ENCODE peak calls at places on chromosomes 2 and 18, in seven cellular contexts. One of them, this sample, is unnamed.
A peak's percentile ranks its signal among the peaks of the same experiment; 100 is the strongest.

GRCh38 chr18:47754311-47755101 is 176.0 kb downstream of the SMAD2 start:
- DNase-seq in cardiac fibroblast: peak; percentile 14
- DNase-seq in adrenal gland: no peak
- DNase-seq in astrocyte of the spinal cord: no peak
- DNase-seq in foreskin fibroblast: no peak
- DNase-seq in IMR-90: no peak
- DNase-seq in neural progenitor cell: peak; percentile 83
- DNase-seq in this sample: peak; percentile 10

GRCh38 chr2:21251216-21251971 is 127.6 kb downstream of the TDRD15 start:
- DNase-seq in cardiac fibroblast: no peak
- DNase-seq in adrenal gland: no peak
- DNase-seq in astrocyte of the spinal cord: no peak
- DNase-seq in foreskin fibroblast: no peak
- DNase-seq in IMR-90: no peak
- DNase-seq in neural progenitor cell: no peak
- DNase-seq in this sample: no peak

GRCh38 chr2:166419616-166419934 is 43.8 kb upstream of the SCN9A start:
- DNase-seq in cardiac fibroblast: peak; percentile 76
- DNase-seq in adrenal gland: no peak
- DNase-seq in astrocyte of the spinal cord: peak; percentile 72
- DNase-seq in foreskin fibroblast: peak; percentile 73
- DNase-seq in IMR-90: peak; percentile 70
- DNase-seq in neural progenitor cell: peak; percentile 20
- DNase-seq in this sample: peak; percentile 78

GRCh38 chr18:49238433-49239042 is 221.9 kb downstream of the DYM start:
- DNase-seq in cardiac fibroblast: peak; percentile 69
- DNase-seq in adrenal gland: no peak
- DNase-seq in astrocyte of the spinal cord: peak; percentile 48
- DNase-seq in foreskin fibroblast: peak; percentile 60
- DNase-seq in IMR-90: peak; percentile 51
- DNase-seq in neural progenitor cell: peak; percentile 57
- DNase-seq in this sample: peak; percentile 67

GRCh38 chr2:235793163-235793752 is 299.4 kb downstream of the AGAP1 start:
- DNase-seq in cardiac fibroblast: peak; percentile 38
- DNase-seq in adrenal gland: no peak
- DNase-seq in astrocyte of the spinal cord: no peak
- DNase-seq in foreskin fibroblast: peak; percentile 24
- DNase-seq in IMR-90: peak; percentile 24
- DNase-seq in neural progenitor cell: peak; percentile 42
- DNase-seq in this sample: peak; percentile 13

GRCh38 chr2:34936089-34936488 is 1337.0 kb upstream of the FAM98A start:
- DNase-seq in cardiac fibroblast: no peak
- DNase-seq in adrenal gland: no peak
- DNase-seq in astrocyte of the spinal cord: no peak
- DNase-seq in foreskin fibroblast: no peak
- DNase-seq in IMR-90: no peak
- DNase-seq in neural progenitor cell: no peak
- DNase-seq in this sample: no peak

GRCh38 chr2:128347701-128348504 is 29.2 kb upstream of the HS6ST1 start:
- DNase-seq in cardiac fibroblast: peak; percentile 49
- DNase-seq in adrenal gland: peak; percentile 91
- DNase-seq in astrocyte of the spinal cord: peak; percentile 61
- DNase-seq in foreskin fibroblast: peak; percentile 70
- DNase-seq in IMR-90: peak; percentile 23
- DNase-seq in neural progenitor cell: peak; percentile 27
- DNase-seq in this sample: peak; percentile 89

GRCh38 chr2:240513544-240514287 is 44.1 kb downstream of the ANKMY1 start:
- DNase-seq in cardiac fibroblast: peak; percentile 91
- DNase-seq in adrenal gland: peak; percentile 85
- DNase-seq in astrocyte of the spinal cord: peak; percentile 73
- DNase-seq in foreskin fibroblast: peak; percentile 95
- DNase-seq in IMR-90: peak; percentile 88
- DNase-seq in neural progenitor cell: peak; percentile 83
- DNase-seq in this sample: peak; percentile 82

GRCh38 chr2:73593676-73594075 is 48.5 kb downstream of the NAT8 start:
- DNase-seq in cardiac fibroblast: peak; percentile 43
- DNase-seq in adrenal gland: no peak
- DNase-seq in astrocyte of the spinal cord: peak; percentile 22
- DNase-seq in foreskin fibroblast: no peak
- DNase-seq in IMR-90: peak; percentile 13
- DNase-seq in neural progenitor cell: no peak
- DNase-seq in this sample: no peak

GRCh38 chr18:58716046-58716766 is 44.9 kb downstream of the MALT1 start:
- DNase-seq in cardiac fibroblast: no peak
- DNase-seq in adrenal gland: no peak
- DNase-seq in astrocyte of the spinal cord: no peak
- DNase-seq in foreskin fibroblast: no peak
- DNase-seq in IMR-90: peak; percentile 56
- DNase-seq in neural progenitor cell: no peak
- DNase-seq in this sample: no peak

GRCh38 chr2:5453648-5454390 is 238.4 kb upstream of the SOX11 start:
- DNase-seq in cardiac fibroblast: no peak
- DNase-seq in adrenal gland: no peak
- DNase-seq in astrocyte of the spinal cord: peak; percentile 82
- DNase-seq in foreskin fibroblast: no peak
- DNase-seq in IMR-90: peak; percentile 31
- DNase-seq in neural progenitor cell: no peak
- DNase-seq in this sample: no peak

GRCh38 chr2:236359426-236359825 is 95.2 kb upstream of the ASB18 start:
- DNase-seq in cardiac fibroblast: no peak
- DNase-seq in adrenal gland: no peak
- DNase-seq in astrocyte of the spinal cord: no peak
- DNase-seq in foreskin fibroblast: no peak
- DNase-seq in IMR-90: no peak
- DNase-seq in neural progenitor cell: no peak
- DNase-seq in this sample: no peak

GRCh38 chr2:1802046-1802445 is 57.7 kb upstream of the PXDN start:
- DNase-seq in cardiac fibroblast: no peak
- DNase-seq in adrenal gland: no peak
- DNase-seq in astrocyte of the spinal cord: no peak
- DNase-seq in foreskin fibroblast: no peak
- DNase-seq in IMR-90: no peak
- DNase-seq in neural progenitor cell: no peak
- DNase-seq in this sample: no peak

GRCh38 chr2:18518116-18519111 is 42.0 kb downstream of the RDH14 start:
- DNase-seq in cardiac fibroblast: peak; percentile 68
- DNase-seq in adrenal gland: no peak
- DNase-seq in astrocyte of the spinal cord: peak; percentile 73
- DNase-seq in foreskin fibroblast: peak; percentile 69
- DNase-seq in IMR-90: peak; percentile 63
- DNase-seq in neural progenitor cell: no peak
- DNase-seq in this sample: peak; percentile 57
- H3K4me3 ChIP-seq in cardiac fibroblast: no peak overlapping the region
- H3K4me3 ChIP-seq in adrenal gland: no peak overlapping the region
- H3K4me3 ChIP-seq in astrocyte of the spinal cord: no peak overlapping the region
- H3K4me3 ChIP-seq in foreskin fibroblast: no peak overlapping the region
- H3K4me3 ChIP-seq in IMR-90: no peak overlapping the region
- H3K4me3 ChIP-seq in neural progenitor cell: no peak overlapping the region
- H3K4me3 ChIP-seq in this sample: no peak overlapping the region

DNA sequence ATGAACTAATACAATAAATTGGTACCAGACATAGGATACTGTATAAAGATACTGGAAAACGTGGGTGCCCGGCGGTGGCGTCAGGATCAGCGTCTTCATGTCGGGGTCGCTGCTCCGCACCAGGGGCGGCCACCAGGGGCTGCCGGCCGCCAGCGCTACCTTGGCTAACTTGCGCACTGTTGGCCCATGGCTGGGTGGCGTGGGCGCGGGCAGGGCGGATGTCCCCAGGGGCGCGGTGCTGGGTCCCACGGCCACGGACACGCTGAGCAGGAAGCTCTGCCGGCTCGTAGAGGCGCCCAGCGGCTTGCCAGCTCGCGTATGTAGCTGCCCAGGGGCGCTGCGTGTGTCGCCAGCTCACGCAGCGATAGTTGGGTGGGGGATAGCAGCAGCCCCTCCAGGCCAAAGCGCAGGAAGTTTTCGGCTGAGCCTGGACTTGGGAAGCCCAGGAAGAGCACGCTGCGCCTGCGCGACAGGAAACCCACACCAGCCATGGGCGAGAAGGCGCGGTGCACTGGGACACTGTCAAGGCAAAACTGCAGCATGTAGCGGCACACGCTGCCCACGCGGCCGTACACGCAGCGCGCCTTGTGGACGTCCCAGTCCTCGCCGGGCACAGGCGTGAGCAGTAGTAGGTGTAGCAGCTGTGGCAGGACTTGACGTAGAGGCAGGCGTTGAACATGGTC is 299.9 kb downstream of the CCDC74A start:
- DNase-seq in cardiac fibroblast: no peak
- DNase-seq in adrenal gland: no peak
- DNase-seq in astrocyte of the spinal cord: no peak
- DNase-seq in foreskin fibroblast: no peak
- DNase-seq in IMR-90: no peak
- DNase-seq in neural progenitor cell: no peak
- DNase-seq in this sample: no peak
- TF ChIP-seq CTCF in cardiac fibroblast: no peak
- TF ChIP-seq CTCF in adrenal gland: no peak
- TF ChIP-seq CTCF in astrocyte of the spinal cord: no peak
- TF ChIP-seq CTCF in foreskin fibroblast: no peak
- TF ChIP-seq CTCF in IMR-90: no peak
- TF ChIP-seq CTCF in neural progenitor cell: no peak
- TF ChIP-seq CTCF in this sample: no peak

GRCh38 chr18:9659499-9660387 is 45.4 kb upstream of the PPP4R1 start:
- DNase-seq in cardiac fibroblast: no peak
- DNase-seq in adrenal gland: no peak
- DNase-seq in astrocyte of the spinal cord: no peak
- DNase-seq in foreskin fibroblast: no peak
- DNase-seq in IMR-90: no peak
- DNase-seq in neural progenitor cell: no peak
- DNase-seq in this sample: no peak

GRCh38 chr18:9663377-9663776 is 44.7 kb upstream of the RAB31 start:
- DNase-seq in cardiac fibroblast: no peak
- DNase-seq in adrenal gland: peak; percentile 37
- DNase-seq in astrocyte of the spinal cord: no peak
- DNase-seq in foreskin fibroblast: no peak
- DNase-seq in IMR-90: no peak
- DNase-seq in neural progenitor cell: no peak
- DNase-seq in this sample: no peak

GRCh38 chr18:9658111-9658641 is 43.8 kb upstream of the PPP4R1 start:
- DNase-seq in cardiac fibroblast: no peak
- DNase-seq in adrenal gland: no peak
- DNase-seq in astrocyte of the spinal cord: no peak
- DNase-seq in foreskin fibroblast: no peak
- DNase-seq in IMR-90: no peak
- DNase-seq in neural progenitor cell: no peak
- DNase-seq in this sample: no peak

GRCh38 chr18:9665311-9665710 is 42.8 kb upstream of the RAB31 start:
- DNase-seq in cardiac fibroblast: no peak
- DNase-seq in adrenal gland: no peak
- DNase-seq in astrocyte of the spinal cord: peak; percentile 70
- DNase-seq in foreskin fibroblast: no peak
- DNase-seq in IMR-90: no peak
- DNase-seq in neural progenitor cell: no peak
- DNase-seq in this sample: no peak

DNA sequence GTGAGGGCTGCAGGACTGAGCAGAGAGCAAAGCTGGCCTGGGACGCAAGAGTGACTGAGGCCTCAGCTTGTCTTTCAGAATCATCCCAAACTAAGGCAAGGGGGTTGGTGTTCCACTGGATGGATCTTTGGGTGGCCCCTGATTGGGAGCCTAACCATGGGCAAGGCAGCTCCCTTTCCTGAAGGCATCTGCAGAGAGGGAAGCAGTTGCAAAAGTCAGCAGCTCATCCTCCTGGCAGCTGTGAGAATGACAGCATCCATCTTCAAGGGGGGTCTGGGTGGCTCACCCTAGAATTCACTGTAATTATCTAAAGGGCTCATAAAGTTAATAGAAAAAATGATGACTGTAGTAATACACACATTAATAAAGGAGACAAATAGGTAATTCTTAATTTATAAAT is 46.5 kb upstream of the RAB31 start:
- DNase-seq in cardiac fibroblast: peak; percentile 33
- DNase-seq in adrenal gland: no peak
- DNase-seq in astrocyte of the spinal cord: no peak
- DNase-seq in foreskin fibroblast: peak; percentile 51
- DNase-seq in IMR-90: peak; percentile 40
- DNase-seq in neural progenitor cell: no peak
- DNase-seq in this sample: no peak
- H3K4me3 ChIP-seq in cardiac fibroblast: no peak overlapping the region
- H3K4me3 ChIP-seq in adrenal gland: no peak overlapping the region
- H3K4me3 ChIP-seq in astrocyte of the spinal cord: no peak overlapping the region
- H3K4me3 ChIP-seq in foreskin fibroblast: no peak overlapping the region
- H3K4me3 ChIP-seq in IMR-90: no peak overlapping the region
- H3K4me3 ChIP-seq in neural progenitor cell: no peak overlapping the region
- H3K4me3 ChIP-seq in this sample: no peak overlapping the region

GRCh38 chr2:24077879-24078278 is 1.8 kb upstream of the SF3B6 start:
- DNase-seq in cardiac fibroblast: no peak
- DNase-seq in adrenal gland: no peak
- DNase-seq in astrocyte of the spinal cord: no peak
- DNase-seq in foreskin fibroblast: no peak
- DNase-seq in IMR-90: no peak
- DNase-seq in neural progenitor cell: no peak
- DNase-seq in this sample: no peak

GRCh38 chr2:24076849-24077534 is 866 bp upstream of the SF3B6 start:
- DNase-seq in cardiac fibroblast: peak; percentile 31
- DNase-seq in adrenal gland: no peak
- DNase-seq in astrocyte of the spinal cord: peak; percentile 17
- DNase-seq in foreskin fibroblast: peak; percentile 57
- DNase-seq in IMR-90: no peak
- DNase-seq in neural progenitor cell: peak; percentile 45
- DNase-seq in this sample: no peak

GRCh38 chr2:24075259-24075658 is 867 bp downstream of the SF3B6 start:
- DNase-seq in cardiac fibroblast: no peak
- DNase-seq in adrenal gland: no peak
- DNase-seq in astrocyte of the spinal cord: no peak
- DNase-seq in foreskin fibroblast: no peak
- DNase-seq in IMR-90: no peak
- DNase-seq in neural progenitor cell: no peak
- DNase-seq in this sample: no peak

GRCh38 chr2:24077535-24077877 is 1.4 kb upstream of the SF3B6 start:
- DNase-seq in cardiac fibroblast: no peak
- DNase-seq in adrenal gland: no peak
- DNase-seq in astrocyte of the spinal cord: peak; percentile 4
- DNase-seq in foreskin fibroblast: no peak
- DNase-seq in IMR-90: no peak
- DNase-seq in neural progenitor cell: no peak
- DNase-seq in this sample: peak; percentile 20

DNA sequence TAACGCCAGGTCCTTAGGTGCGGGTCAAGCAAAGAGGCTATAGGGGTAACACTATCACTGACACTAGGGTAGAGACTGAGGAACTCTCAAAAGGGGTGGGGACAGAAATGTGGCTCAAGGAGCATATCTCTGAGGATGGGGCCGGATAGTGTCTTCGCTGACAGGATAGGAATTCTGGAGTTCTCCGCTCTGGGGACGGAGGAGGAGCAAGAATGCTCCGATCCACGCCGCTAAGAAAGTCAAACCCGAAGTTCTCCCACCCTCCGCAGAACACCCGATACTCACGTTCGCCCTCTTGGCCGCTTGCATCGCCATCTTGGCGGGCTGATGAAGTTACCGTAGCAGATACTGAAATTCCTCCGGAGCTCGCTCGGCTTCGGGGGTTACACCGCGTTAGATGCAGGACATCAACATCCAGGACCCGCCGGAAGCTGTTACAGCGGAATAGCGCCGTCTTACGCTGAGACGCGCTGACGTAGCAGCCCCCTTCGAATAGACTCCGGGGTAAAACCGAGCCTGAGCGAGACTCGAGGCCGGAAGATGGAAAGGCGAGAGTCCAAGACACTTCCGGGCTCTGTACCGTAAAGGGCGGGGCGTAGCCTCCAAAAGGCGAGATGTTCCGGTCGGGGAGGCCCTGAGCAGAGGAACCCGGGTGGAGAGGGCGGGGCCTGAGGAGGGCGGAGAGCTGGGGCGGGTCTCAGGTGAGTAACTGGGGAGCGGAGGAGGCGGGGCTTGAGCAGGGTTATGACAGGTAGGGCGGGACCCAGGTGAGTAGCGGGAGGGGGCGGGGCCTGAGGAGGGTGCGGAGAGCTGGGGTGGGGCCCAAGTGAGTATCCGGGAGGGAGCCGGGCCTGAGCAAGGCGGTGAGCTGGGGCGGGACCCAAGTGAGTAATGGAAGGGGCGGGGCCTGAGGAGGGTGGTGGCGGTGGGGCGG is at the start of gene SF3B6:
- DNase-seq in cardiac fibroblast: peak; percentile 99
- DNase-seq in adrenal gland: peak; percentile 99
- DNase-seq in astrocyte of the spinal cord: peak; percentile 99
- DNase-seq in foreskin fibroblast: peak; percentile 99
- DNase-seq in IMR-90: peak; percentile 99
- DNase-seq in neural progenitor cell: peak; percentile 99
- DNase-seq in this sample: peak; percentile 99
- TF ChIP-seq CTCF in cardiac fibroblast: no peak
- TF ChIP-seq CTCF in adrenal gland: no peak
- TF ChIP-seq CTCF in astrocyte of the spinal cord: no peak
- TF ChIP-seq CTCF in foreskin fibroblast: no peak
- TF ChIP-seq CTCF in IMR-90: no peak
- TF ChIP-seq CTCF in neural progenitor cell: no peak
- TF ChIP-seq CTCF in this sample: no peak

This sample was measured in fibroblast of pulmonary artery.